ENCODE peak calls at places on chromosomes 16 and 17, in nine cellular contexts. C, S, H, A, P, M, Y, I and W are unnamed samples.

GRCh38 chr17:31248986-31249385 is 48.1 kb downstream of the OMG start:
- DNase-seq in C (no peak), S (no peak), A (no peak), I (peak; percentile 31), P (no peak), Y (no peak), H (no peak), M (no peak), W (no peak)

GRCh38 chr17:47286198-47286914 is 32.7 kb downstream of the ITGB3 start:
- DNase-seq in A (no peak), C (no peak), Y (no peak), M (no peak), H (no peak), S (no peak), I (peak; percentile 42), P (no peak), W (no peak)

GRCh38 chr17:77829871-77830799 is 128.4 kb upstream of the TNRC6C start:
- DNase-seq in C (no peak), A (peak; percentile 15), I (peak; percentile 85), H (no peak), S (peak; percentile 34), M (no peak), Y (no peak), P (peak; percentile 47), W (no peak)

GRCh38 chr17:81150379-81151038 is 14.8 kb upstream of the PVALEF start:
- DNase-seq in C (no peak), P (no peak), S (peak; percentile 48), M (no peak), H (peak; percentile 27), I (no peak), A (peak; percentile 72), Y (no peak), W (no peak)

GRCh38 chr16:61862756-61863155 is 173.5 kb downstream of the CDH8 start:
- DNase-seq in M (no peak), I (no peak), Y (no peak), A (no peak), H (no peak), S (no peak), C (no peak), P (no peak), W (no peak)

GRCh38 chr16:75745242-75745641 is 19.0 kb upstream of the CPHXL start:
- DNase-seq in M (no peak), S (no peak), A (no peak), C (no peak), I (no peak), H (no peak), Y (no peak), P (no peak), W (no peak)

GRCh38 chr16:58678269-58678668 is 6.3 kb downstream of the SLC38A7 start:
- DNase-seq in M (no peak), C (no peak), P (no peak), S (no peak), A (no peak), Y (no peak), I (no peak), H (no peak), W (no peak)

GRCh38 chr16:59463776-59464175 is 729.7 kb upstream of the GOT2 start:
- DNase-seq in P (no peak), S (no peak), C (no peak), I (no peak), Y (no peak), A (no peak), M (no peak), H (no peak), W (no peak)

GRCh38 chr16:16071631-16072244 is 122.3 kb downstream of the ABCC1 start:
- DNase-seq in P (no peak), S (peak; percentile 61), A (peak; percentile 41), M (no peak), C (no peak), Y (peak; percentile 53), H (no peak), I (peak; percentile 60), W (no peak)

GRCh38 chr16:56389554-56389953 is 35.8 kb downstream of the AMFR start:
- DNase-seq in A (no peak), I (peak; percentile 99), P (no peak), Y (no peak), S (peak; percentile 65), C (peak; percentile 74), H (no peak), M (no peak), W (no peak)

DNA sequence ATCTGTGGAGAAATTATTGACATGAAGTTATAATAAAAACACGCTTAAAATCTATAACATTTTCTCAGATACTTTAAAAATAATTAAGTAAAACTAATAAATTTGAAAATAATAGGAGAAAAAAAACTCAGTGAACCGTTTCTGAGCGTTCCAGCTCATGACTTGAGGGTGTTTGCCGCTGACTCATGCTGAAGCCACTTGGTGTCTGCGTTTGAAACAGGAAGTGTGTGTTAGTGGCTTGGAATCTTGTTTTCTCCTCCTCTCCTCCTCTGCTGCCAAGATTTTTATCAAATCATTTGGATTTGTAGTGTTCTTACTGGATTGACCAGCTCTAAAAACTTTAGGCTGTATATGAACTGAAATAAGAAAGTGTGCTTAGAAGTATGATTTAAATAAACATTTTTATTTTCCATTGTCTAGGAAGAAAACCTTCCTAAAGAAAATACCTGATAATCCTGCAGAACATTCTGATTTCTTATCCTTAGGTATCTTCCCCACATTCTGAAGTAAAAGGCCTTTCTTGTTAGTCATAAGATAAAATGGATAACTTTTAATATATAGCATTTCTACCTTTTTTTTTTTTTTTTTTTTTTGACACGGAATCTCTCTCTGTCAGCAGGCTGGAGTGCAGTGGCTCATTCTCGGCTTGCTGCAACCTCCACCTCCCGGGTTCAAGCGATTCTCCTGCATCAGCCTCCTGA is 30.8 kb downstream of the USP10 start:
- DNase-seq in M (peak; percentile 59), H (peak; percentile 69), I (peak; percentile 93), C (peak; percentile 87), P (peak; percentile 50), S (peak; percentile 79), A (peak; percentile 83), Y (peak; percentile 81), W (peak; percentile 83)
- H3K4me3 ChIP-seq in M (peak overlapping the region; percentile 8), H (no peak overlapping the region), I (peak overlapping the region; percentile 18), C (peak overlapping the region; percentile 33), P (peak overlapping the region; percentile 51), S (no peak overlapping the region), A (peak overlapping the region; percentile 30), Y (no peak overlapping the region), W (no peak overlapping the region)

GRCh38 chr16:87803385-87803784 is 37.6 kb upstream of the KLHDC4 start:
- DNase-seq in Y (no peak), M (no peak), I (no peak), A (no peak), S (no peak), H (no peak), C (no peak), P (no peak), W (no peak)

GRCh38 chr16:87806608-87807546 is 41.1 kb upstream of the KLHDC4 start:
- DNase-seq in I (peak; percentile 76), A (peak; percentile 94), S (peak; percentile 53), Y (peak; percentile 21), C (peak; percentile 85), P (peak; percentile 86), H (peak; percentile 62), M (peak; percentile 92), W (peak; percentile 89)

GRCh38 chr16:87809150-87809902 is 43.5 kb upstream of the KLHDC4 start:
- DNase-seq in A (peak; percentile 90), S (no peak), I (no peak), M (peak; percentile 66), H (peak; percentile 13), Y (no peak), C (no peak), P (no peak), W (no peak)

GRCh38 chr16:87808108-87808507 is 42.3 kb upstream of the KLHDC4 start:
- DNase-seq in A (no peak), H (no peak), I (no peak), Y (no peak), S (no peak), M (no peak), P (no peak), C (no peak), W (no peak)

DNA sequence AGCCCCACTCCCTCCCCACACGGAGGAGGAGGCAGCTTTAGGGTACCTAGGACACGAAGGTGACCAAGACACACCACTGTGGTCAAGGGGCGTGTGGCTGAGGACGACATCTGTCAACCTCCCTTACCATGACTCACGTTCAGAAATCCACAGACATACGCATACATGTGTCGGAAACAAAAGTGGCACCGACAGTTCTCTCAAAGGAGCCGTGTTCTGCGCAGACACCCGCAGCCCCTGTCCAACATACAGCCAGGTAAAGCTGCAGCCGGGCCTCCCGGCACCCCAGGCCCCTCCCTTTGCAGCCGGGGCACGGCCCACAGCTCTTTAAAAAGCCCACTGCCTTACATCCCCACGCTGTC is 40.4 kb upstream of the KLHDC4 start:
- DNase-seq in P (no peak), I (no peak), S (no peak), H (peak; percentile 16), C (no peak), M (no peak), A (peak; percentile 83), Y (no peak), W (peak; percentile 29)
- H3K4me3 ChIP-seq in P (peak overlapping the region; percentile 21), I (peak overlapping the region; percentile 40), S (no peak overlapping the region), H (no peak overlapping the region), C (peak overlapping the region; percentile 31), M (peak overlapping the region; percentile 58), A (peak overlapping the region; percentile 64), Y (no peak overlapping the region), W (no peak overlapping the region)

GRCh38 chr17:44543213-44543904 is 13.9 kb upstream of the FZD2 start:
- DNase-seq in M (no peak), A (no peak), H (no peak), I (peak; percentile 86), S (no peak), P (no peak), Y (peak; percentile 32), C (peak; percentile 94), W (no peak)
- H3K4me3 ChIP-seq in M (no peak overlapping the region), A (no peak overlapping the region), H (no peak overlapping the region), I (no peak overlapping the region), S (no peak overlapping the region), P (no peak overlapping the region), Y (no peak overlapping the region), C (no peak overlapping the region), W (no peak overlapping the region)

GRCh38 chr17:37493249-37494027 is 3.7 kb downstream of the DUSP14 start:
- DNase-seq in M (no peak), S (no peak), I (peak; percentile 83), Y (no peak), P (no peak), H (no peak), C (no peak), A (no peak), W (no peak)

GRCh38 chr17:37490022-37490587 is 414 bp downstream of the DUSP14 start:
- DNase-seq in H (peak; percentile 61), M (peak; percentile 86), C (peak; percentile 59), P (peak; percentile 88), I (peak; percentile 54), S (peak; percentile 69), Y (peak; percentile 88), A (peak; percentile 86), W (peak; percentile 29)

GRCh38 chr17:37494401-37494831 is 4.7 kb downstream of the DUSP14 start:
- DNase-seq in A (no peak), Y (peak; percentile 19), C (no peak), P (no peak), H (no peak), S (no peak), M (no peak), I (no peak), W (no peak)

GRCh38 chr17:37490638-37491614 is 1.2 kb downstream of the DUSP14 start:
- DNase-seq in P (no peak), C (peak; percentile 82), I (peak; percentile 84), A (peak; percentile 85), M (no peak), Y (peak; percentile 57), S (peak; percentile 87), H (peak; percentile 28), W (no peak)

GRCh38 chr17:37492167-37492566 is 2.5 kb downstream of the DUSP14 start:
- DNase-seq in M (no peak), S (no peak), C (no peak), H (no peak), P (no peak), Y (no peak), I (no peak), A (no peak), W (no peak)
- H3K4me3 ChIP-seq in M (no peak overlapping the region), S (no peak overlapping the region), C (no peak overlapping the region), H (no peak overlapping the region), P (peak overlapping the region; percentile 76), Y (no peak overlapping the region), I (peak overlapping the region; percentile 77), A (peak overlapping the region; percentile 78), W (no peak overlapping the region)